ENCODE peak calls at places on chromosomes 13 and 19, in four cellular contexts. A, Q, L and V are unnamed samples.

GRCh38 chr19:30739394-30739793 is 367.2 kb downstream of the ZNF536 start:
- DNase-seq in A (no peak), Q (no peak), L (no peak), V (no peak)

GRCh38 chr13:109668433-109669233 is 117.8 kb downstream of the IRS2 start:
- DNase-seq in A (no peak), Q (no peak), L (no peak), V (no peak)

GRCh38 chr19:3459322-3459881 is 20.9 kb downstream of the SMIM24 start:
- DNase-seq in A (peak; percentile 96), Q (no peak), L (peak; percentile 76), V (peak; percentile 74)

GRCh38 chr13:65856464-65856863 is 1373.7 kb downstream of the PCDH9 start:
- DNase-seq in A (peak; percentile 31), Q (no peak), L (no peak), V (no peak)

GRCh38 chr13:30972888-30973377 is 40.5 kb downstream of the TEX26 start:
- DNase-seq in A (peak; percentile 16), Q (no peak), L (no peak), V (peak; percentile 58)

GRCh38 chr13:108034909-108035308 is 180.4 kb downstream of the LIG4 start:
- DNase-seq in A (no peak), Q (no peak), L (no peak), V (no peak)

GRCh38 chr19:50378863-50379236 is 2.6 kb downstream of the NR1H2 start:
- DNase-seq in A (no peak), Q (no peak), L (no peak), V (peak; percentile 71)

GRCh38 chr19:8657869-8658268 is 27.4 kb downstream of the NFILZ start:
- DNase-seq in A (no peak), Q (no peak), L (no peak), V (no peak)

GRCh38 chr19:53328967-53329366 is 4.6 kb upstream of the ZNF845 start:
- DNase-seq in A (peak; percentile 32), Q (no peak), L (peak; percentile 66), V (peak; percentile 80)

GRCh38 chr13:113924184-113924583 is 49.7 kb downstream of the C13orf46 start:
- DNase-seq in A (no peak), Q (no peak), L (no peak), V (no peak)

GRCh38 chr19:42290523-42291436 is 11.2 kb upstream of the PRR19 start:
- DNase-seq in A (no peak), Q (no peak), L (no peak), V (peak; percentile 83)